ENCODE peak calls at places on chromosome 11, in ten cellular contexts. Y, G, B, W, T, H, F, C, E and R are unnamed samples. For H3K4me1, the result is how much of the 10 kb centered on the place peaks cover.

GRCh38 chr11:111069076-111069475 is 176.4 kb upstream of the POU2AF2 start:
- DNase-seq in C (no peak), H (no peak), B (no peak), Y (peak), G (no peak), T (peak), E (no peak), W (no peak), F (peak), R (peak)

GRCh38 chr11:24779791-24780190 is 282.9 kb downstream of the LUZP2 start:
- DNase-seq in F (no peak), H (no peak), B (no peak), E (no peak), Y (no peak), W (no peak), G (no peak), C (no peak), T (peak), R (peak)

GRCh38 chr11:17528906-17529813 is 15.1 kb downstream of the USH1C start:
- DNase-seq in Y (no peak), F (no peak), E (peak), H (no peak), G (no peak), C (no peak), W (no peak), B (no peak), T (no peak), R (no peak)

GRCh38 chr11:12606597-12606996 is 67.6 kb upstream of the TEAD1 start:
- DNase-seq in Y (peak), W (no peak), G (no peak), F (no peak), E (no peak), H (no peak), B (no peak), T (peak), C (no peak), R (peak)

GRCh38 chr11:57787920-57788716 is 26.5 kb downstream of the CTNND1 start:
- DNase-seq in B (no peak), Y (no peak), C (no peak), G (no peak), E (no peak), F (no peak), T (peak), H (no peak), W (no peak), R (peak)

GRCh38 chr11:10418259-10418949 is 36.7 kb upstream of the AMPD3 start:
- DNase-seq in H (no peak), T (no peak), C (no peak), Y (no peak), B (no peak), G (no peak), E (no peak), F (no peak), W (no peak), R (peak)

GRCh38 chr11:129694538-129694937 is 121.1 kb upstream of the TMEM45B start:
- DNase-seq in H (no peak), Y (no peak), T (peak), C (no peak), B (no peak), E (no peak), F (no peak), W (no peak), G (peak), R (no peak)

GRCh38 chr11:126978911-126979310 is 21.7 kb downstream of the KIRREL3 start:
- DNase-seq in F (no peak), H (no peak), T (no peak), C (no peak), G (no peak), E (no peak), Y (no peak), B (no peak), W (no peak), R (no peak)

GRCh38 chr11:118081241-118081958 is 4.5 kb downstream of the TMPRSS4 start:
- DNase-seq in H (no peak), B (no peak), T (no peak), G (no peak), Y (no peak), W (no peak), C (no peak), F (no peak), E (no peak), R (no peak)

GRCh38 chr11:118078972-118079411 is 2.1 kb downstream of the TMPRSS4 start:
- DNase-seq in H (no peak), F (no peak), W (no peak), Y (no peak), C (no peak), G (peak), B (no peak), E (no peak), T (no peak), R (no peak)

GRCh38 chr11:118080296-118080695 is 3.4 kb downstream of the TMPRSS4 start:
- DNase-seq in E (no peak), T (no peak), B (no peak), G (no peak), F (no peak), H (no peak), W (no peak), C (no peak), Y (no peak), R (no peak)

GRCh38 chr11:118076754-118077281 is at the start of gene TMPRSS4:
- DNase-seq in T (peak), F (peak), Y (no peak), B (no peak), H (peak), C (peak), W (no peak), G (peak), E (no peak), R (no peak)

DNA sequence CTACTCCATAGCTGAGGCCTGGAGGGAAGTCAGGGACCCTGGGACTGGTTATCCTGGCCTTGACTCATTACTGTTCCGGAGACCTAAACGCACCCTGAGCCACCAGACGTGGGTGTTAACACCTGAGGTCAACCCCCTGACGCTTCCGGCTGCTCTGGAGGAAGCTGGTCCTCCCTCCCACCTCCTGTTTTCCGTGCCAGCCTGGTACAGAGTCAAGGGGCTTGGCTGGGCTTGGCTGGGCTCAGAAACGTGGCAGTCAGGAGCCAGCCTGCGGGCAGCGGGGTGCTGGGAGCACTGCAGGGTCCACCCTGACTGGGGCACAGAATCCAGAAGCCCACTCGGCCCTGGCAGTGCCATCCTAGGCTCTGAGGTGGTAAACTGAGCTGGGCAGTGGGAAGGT is 2.6 kb downstream of the TMPRSS4 start:
- DNase-seq in T (no peak), H (no peak), W (no peak), E (no peak), Y (no peak), G (peak), C (no peak), B (no peak), F (no peak), R (no peak)
- H3K4me1 ChIP-seq in T (under half), H (under half), W (under half), E (under half), Y (under half), G (under half), C (under half), B (under half), F (under half), R (under half)

GRCh38 chr11:4093519-4094347 is 866 bp upstream of the RRM1 start:
- DNase-seq in F (no peak), Y (no peak), W (no peak), G (no peak), T (no peak), E (no peak), H (no peak), C (no peak), B (no peak), R (no peak)

GRCh38 chr11:4092031-4092430 is 2.6 kb upstream of the RRM1 start:
- DNase-seq in E (no peak), H (no peak), T (no peak), B (no peak), Y (no peak), G (no peak), F (no peak), C (no peak), W (no peak), R (no peak)

GRCh38 chr11:4098026-4098621 is 3.5 kb downstream of the RRM1 start:
- DNase-seq in G (no peak), Y (no peak), E (no peak), T (no peak), C (no peak), W (no peak), F (no peak), B (no peak), H (no peak), R (no peak)

GRCh38 chr11:4095509-4096230 is 1.1 kb downstream of the RRM1 start:
- DNase-seq in C (no peak), H (no peak), W (no peak), E (no peak), B (no peak), F (no peak), Y (peak), G (no peak), T (peak), R (peak)

GRCh38 chr11:4094348-4095291 is at the start of gene RRM1:
- DNase-seq in W (peak), B (peak), G (peak), H (peak), Y (peak), T (peak), E (peak), F (peak), C (peak), R (peak)
- H3K4me1 ChIP-seq in W (under half), B (under half), G (under half), H (under half), Y (under half), T (under half), E (under half), F (under half), C (under half), R (under half)

DNA sequence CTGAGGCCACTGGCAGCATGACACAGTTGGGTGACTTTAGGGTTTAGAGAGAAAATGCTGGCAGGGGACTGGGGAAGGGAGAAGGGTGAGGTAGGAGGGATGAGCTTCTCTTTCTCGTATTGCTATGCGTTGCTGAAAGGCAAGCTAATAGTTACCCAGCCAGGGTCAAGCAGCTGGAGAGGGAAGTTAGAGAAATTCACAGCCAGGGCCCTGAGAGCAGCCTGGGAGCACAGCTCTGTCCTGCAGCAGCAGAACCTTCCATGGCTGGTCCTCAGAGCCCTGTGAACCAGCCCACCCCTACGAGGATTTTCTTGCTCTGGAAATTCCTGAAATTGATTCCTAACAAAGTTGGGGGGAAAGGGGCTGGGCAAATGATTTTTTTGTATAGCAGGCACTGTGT is 679.7 kb downstream of the NTM start:
- DNase-seq in T (no peak), F (no peak), E (no peak), Y (no peak), W (no peak), C (no peak), G (no peak), B (no peak), H (no peak), R (no peak)
- H3K4me1 ChIP-seq in T (under half), F (under half), E (under half), Y (half or more), W (under half), C (under half), G (under half), B (under half), H (under half), R (under half)

GRCh38 chr11:48162197-48162886 is 54.3 kb upstream of the OR4B1 start:
- DNase-seq in E (no peak), W (no peak), C (no peak), Y (no peak), T (no peak), B (no peak), G (no peak), F (no peak), H (no peak), R (no peak)
- H3K4me1 ChIP-seq in E (under half), W (under half), C (under half), Y (under half), T (under half), B (under half), G (under half), F (under half), H (under half), R (under half)

GRCh38 chr11:128239224-128239790 is 348.1 kb downstream of the ETS1 start:
- DNase-seq in F (no peak), C (no peak), T (no peak), G (no peak), W (no peak), H (no peak), Y (no peak), B (no peak), E (no peak), R (no peak)

GRCh38 chr11:128236506-128237498 is 350.6 kb downstream of the ETS1 start:
- DNase-seq in T (no peak), F (no peak), W (peak), B (no peak), H (no peak), C (no peak), E (no peak), Y (no peak), G (no peak), R (no peak)

GRCh38 chr11:128238521-128239222 is 348.7 kb downstream of the ETS1 start:
- DNase-seq in B (no peak), T (no peak), E (no peak), Y (no peak), F (no peak), C (no peak), G (no peak), H (no peak), W (no peak), R (no peak)

GRCh38 chr11:128244896-128245295 is 342.5 kb downstream of the ETS1 start:
- DNase-seq in H (no peak), E (no peak), T (no peak), Y (no peak), B (no peak), F (no peak), G (no peak), W (no peak), C (no peak), R (peak)

DNA sequence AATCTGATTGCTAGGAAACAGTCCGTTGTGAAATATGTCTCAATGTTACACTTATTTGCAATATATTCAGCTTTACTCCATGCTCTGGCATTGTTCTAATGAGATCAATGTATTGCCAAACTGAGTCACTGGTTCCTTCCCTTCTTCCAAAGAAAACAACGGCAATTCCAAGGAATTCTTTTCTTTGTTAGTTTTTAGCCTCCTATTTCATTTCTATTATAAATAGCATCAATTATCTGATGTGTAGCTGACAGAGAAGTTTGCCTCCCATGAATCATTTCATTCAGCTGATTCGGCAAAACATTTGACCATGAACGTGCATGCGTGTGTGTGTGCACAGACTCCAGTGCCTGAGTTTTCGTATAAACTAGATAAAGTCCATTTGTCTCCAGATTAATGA is 346.8 kb downstream of the ETS1 start:
- DNase-seq in T (no peak), G (no peak), H (no peak), C (no peak), B (no peak), E (no peak), W (no peak), F (no peak), Y (peak), R (peak)
- H3K4me1 ChIP-seq in T (under half), G (under half), H (under half), C (under half), B (under half), E (under half), W (under half), F (under half), Y (under half), R (under half)

GRCh38 chr11:121927789-121928188 is 188.2 kb downstream of the BLID start:
- DNase-seq in W (no peak), G (no peak), C (no peak), T (peak), E (no peak), H (no peak), B (no peak), F (no peak), Y (no peak), R (no peak)

GRCh38 chr11:121928597-121929580 is 187.1 kb downstream of the BLID start:
- DNase-seq in Y (no peak), T (peak), B (no peak), F (no peak), E (no peak), H (no peak), W (no peak), G (no peak), C (no peak), R (no peak)

GRCh38 chr11:121929581-121929980 is 186.4 kb downstream of the BLID start:
- DNase-seq in F (no peak), B (no peak), E (peak), W (peak), C (peak), Y (peak), H (no peak), G (no peak), T (peak), R (peak)

GRCh38 chr11:121930004-121930965 is 185.7 kb downstream of the BLID start:
- DNase-seq in W (no peak), G (no peak), C (no peak), F (no peak), T (peak), E (no peak), B (no peak), Y (peak), H (no peak), R (peak)

DNA sequence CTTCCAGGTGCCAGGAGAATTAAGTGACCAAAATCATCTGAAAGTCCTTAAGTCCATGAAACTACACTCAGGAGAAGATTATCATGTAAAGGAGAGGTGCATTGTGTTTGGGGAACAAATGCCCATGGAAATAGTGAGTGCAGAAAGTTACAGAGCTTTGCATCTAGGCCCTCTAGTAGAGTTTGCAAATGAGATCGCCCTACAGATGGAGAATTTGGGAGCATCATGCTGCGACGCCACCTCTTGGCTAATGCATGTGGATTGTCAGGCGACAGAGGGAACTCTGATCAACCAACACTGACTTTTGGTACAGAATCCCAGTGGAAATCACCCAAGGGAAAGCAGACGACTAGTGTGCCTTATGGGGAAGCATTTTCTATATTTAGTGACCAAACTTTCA is 188.7 kb downstream of the BLID start:
- DNase-seq in H (no peak), C (no peak), Y (no peak), G (no peak), E (no peak), T (peak), F (no peak), W (no peak), B (no peak), R (no peak)
- H3K4me1 ChIP-seq in H (under half), C (under half), Y (under half), G (under half), E (under half), T (under half), F (under half), W (under half), B (under half), R (under half)

GRCh38 chr11:119694334-119694733 is 34.7 kb downstream of the NECTIN1 start:
- DNase-seq in H (no peak), Y (peak), C (peak), F (no peak), W (no peak), B (peak), G (peak), E (no peak), T (peak), R (no peak)
- H3K4me1 ChIP-seq in H (under half), Y (under half), C (under half), F (half or more), W (under half), B (under half), G (under half), E (under half), T (under half), R (under half)

GRCh38 chr11:93537767-93538261 is 5.4 kb downstream of the SMCO4 start:
- DNase-seq in F (no peak), C (no peak), B (peak), E (no peak), T (no peak), H (peak), G (no peak), W (peak), Y (peak), R (no peak)

GRCh38 chr11:93541154-93541553 is 2.0 kb downstream of the SMCO4 start:
- DNase-seq in B (no peak), H (no peak), W (no peak), Y (no peak), T (no peak), E (no peak), G (no peak), C (no peak), F (no peak), R (no peak)

GRCh38 chr11:93542753-93543246 is 391 bp downstream of the SMCO4 start:
- DNase-seq in H (no peak), W (peak), E (no peak), Y (no peak), T (peak), B (peak), F (no peak), G (peak), C (no peak), R (peak)

GRCh38 chr11:93541884-93542752 is 1.1 kb downstream of the SMCO4 start:
- DNase-seq in H (peak), B (peak), T (peak), C (peak), E (peak), Y (peak), F (no peak), W (peak), G (peak), R (peak)

GRCh38 chr11:93540337-93540736 is 2.9 kb downstream of the SMCO4 start:
- DNase-seq in F (no peak), B (no peak), Y (no peak), H (no peak), T (no peak), E (no peak), W (no peak), G (no peak), C (no peak), R (no peak)
- H3K4me1 ChIP-seq in F (under half), B (under half), Y (under half), H (under half), T (under half), E (under half), W (under half), G (under half), C (under half), R (under half)

DNA sequence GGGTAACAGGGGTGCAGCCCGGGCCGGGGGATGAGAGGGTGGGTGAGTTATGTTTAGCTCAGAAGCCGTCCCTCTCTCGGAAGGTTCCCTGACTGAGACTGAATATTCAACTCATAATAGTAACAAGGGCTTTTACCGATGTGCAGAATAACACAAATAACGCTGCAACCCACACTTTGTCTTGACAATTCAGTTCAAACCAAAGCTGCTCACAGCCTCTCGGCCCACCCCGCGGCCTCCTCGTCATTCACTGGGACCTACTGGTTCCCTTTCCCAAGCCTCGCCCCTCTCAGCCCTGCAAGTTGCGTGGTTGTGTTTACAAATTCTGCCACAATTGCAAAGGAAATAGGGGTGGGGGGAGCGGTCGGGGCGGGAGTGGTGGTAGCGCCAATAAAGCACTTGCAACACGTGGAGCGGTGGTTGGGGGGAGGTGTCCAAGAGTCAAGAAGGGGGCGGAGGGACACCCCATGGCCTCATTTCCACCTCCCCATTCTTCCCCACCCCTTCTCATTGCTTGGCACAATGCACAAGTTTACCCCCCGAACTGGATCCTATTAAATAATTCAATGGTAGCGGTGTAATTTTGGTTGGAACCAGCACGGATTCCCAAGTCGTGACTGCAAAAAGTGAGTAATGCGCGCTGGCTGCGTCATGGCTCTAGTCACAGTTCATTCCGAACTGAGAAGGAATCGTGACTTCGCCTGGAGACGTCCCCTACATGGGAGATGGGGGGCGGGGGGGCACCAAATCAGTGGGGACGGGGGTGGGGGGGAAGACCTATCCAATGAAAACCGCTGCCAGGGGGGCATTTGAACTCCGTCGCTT is 102.0 kb upstream of the HSD17B12 start:
- DNase-seq in Y (peak), B (no peak), W (no peak), F (no peak), T (no peak), G (no peak), H (no peak), E (no peak), C (no peak), R (peak)
- H3K4me1 ChIP-seq in Y (under half), B (under half), W (under half), F (under half), T (under half), G (under half), H (under half), E (under half), C (half or more), R (under half)

GRCh38 chr11:132904566-132904965 is 627.7 kb downstream of the OPCML start:
- DNase-seq in E (no peak), W (no peak), H (no peak), F (no peak), G (no peak), Y (no peak), T (no peak), B (no peak), C (no peak), R (no peak)
- H3K4me1 ChIP-seq in E (under half), W (under half), H (under half), F (under half), G (under half), Y (under half), T (under half), B (under half), C (under half), R (under half)